ENCODE peak calls at places on chromosomes 5 and 9, in five cellular contexts. E is trophoblast cell, J is neuronal stem cell, X is IMR-90, D is H9. G is an unnamed sample.

GRCh38 chr5:84248013-84248412 is 136.7 kb downstream of the EDIL3 start:
- DNase-seq in E (no peak), J (no peak), X (no peak), D (no peak), G (peak)

GRCh38 chr9:123996731-123997421 is 14.7 kb upstream of the LHX2 start:
- DNase-seq in E (peak), J (peak), X (no peak), D (peak), G (peak)

GRCh38 chr5:55172937-55173695 is at the start of gene CDC20B:
- DNase-seq in E (peak), J (peak), X (peak), D (peak), G (peak)

GRCh38 chr9:113480612-113481011 is 17.1 kb downstream of the RGS3 start:
- DNase-seq in E (no peak), J (no peak), X (no peak), D (no peak), G (no peak)

GRCh38 chr5:99940540-99940939 is 594.6 kb upstream of the FAM174A start:
- DNase-seq in E (no peak), J (no peak), X (no peak), D (no peak), G (peak)

GRCh38 chr5:170070556-170071412 is 34.9 kb upstream of the FOXI1 start:
- DNase-seq in E (peak), J (peak), X (peak), D (peak), G (peak)

GRCh38 chr9:557601-558201 is 283.8 kb upstream of the DMRT1 start:
- DNase-seq in E (peak), J (peak), X (no peak), D (peak), G (peak)

GRCh38 chr5:82597437-82597836 is 319.3 kb upstream of the RPS23 start:
- DNase-seq in E (no peak), J (no peak), X (no peak), D (peak), G (peak)

GRCh38 chr5:30866142-30866541 is 327.3 kb upstream of the CDH6 start:
- DNase-seq in E (no peak), J (no peak), X (peak), D (no peak), G (no peak)

GRCh38 chr9:79357185-79357584 is 214.6 kb upstream of the TLE4 start:
- DNase-seq in E (no peak), J (no peak), X (no peak), D (no peak), G (no peak)

GRCh38 chr5:76942581-76942980 is 10.3 kb upstream of the CRHBP start:
- DNase-seq in E (no peak), J (no peak), X (peak), D (no peak), G (no peak)

GRCh38 chr9:36820392-36820861 is 213.6 kb downstream of the PAX5 start:
- DNase-seq in E (no peak), J (no peak), X (no peak), D (no peak), G (no peak)

DNA sequence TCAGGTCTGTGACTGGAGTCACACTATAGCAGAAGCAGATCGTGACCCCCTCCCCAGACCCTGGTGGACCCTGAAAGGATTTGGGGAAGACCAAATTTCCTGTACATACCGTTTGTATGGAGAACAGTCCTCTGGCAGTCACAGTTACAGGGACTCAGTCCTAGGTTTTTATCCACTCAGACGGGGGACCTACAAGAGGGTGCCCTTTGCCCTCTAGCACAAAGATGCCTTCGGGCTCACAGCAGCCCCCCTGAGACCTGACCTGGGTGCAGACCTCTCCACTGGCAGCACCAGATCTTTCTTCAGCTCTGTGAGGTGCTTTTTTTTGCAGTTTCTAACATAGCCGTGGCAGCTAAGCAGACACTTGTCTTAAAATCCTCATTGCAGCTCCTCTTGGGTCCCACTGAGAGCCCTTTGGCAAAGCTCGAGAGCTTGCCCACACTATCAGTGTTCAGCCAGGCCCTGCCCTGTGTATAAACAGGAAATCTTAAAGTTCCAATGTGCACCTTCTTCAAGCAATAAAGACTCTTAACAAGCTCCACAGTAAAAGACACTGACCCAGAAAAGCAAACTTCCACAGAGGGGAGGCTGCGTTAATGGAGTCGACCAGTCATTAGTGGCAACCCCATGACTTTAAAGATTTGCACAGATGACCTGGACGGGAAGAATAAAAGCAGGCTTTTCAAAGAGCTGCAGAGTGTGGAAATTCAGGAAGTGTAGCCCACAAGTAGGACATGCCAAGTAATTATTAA is 71.8 kb upstream of the LHFPL2 start:
- DNase-seq in E (no peak), J (peak), X (no peak), D (no peak), G (no peak)
- H3K4me2 ChIP-seq in E (no peak), J (no peak), X (no peak), D (no peak), G (no peak)

GRCh38 chr5:27590503-27590902 is 552.1 kb upstream of the CDH9 start:
- DNase-seq in E (no peak), J (no peak), X (no peak), D (no peak), G (no peak)
- H3K23ac ChIP-seq in E (no peak), J (no peak), X (no peak), D (no peak), G (peak)

DNA sequence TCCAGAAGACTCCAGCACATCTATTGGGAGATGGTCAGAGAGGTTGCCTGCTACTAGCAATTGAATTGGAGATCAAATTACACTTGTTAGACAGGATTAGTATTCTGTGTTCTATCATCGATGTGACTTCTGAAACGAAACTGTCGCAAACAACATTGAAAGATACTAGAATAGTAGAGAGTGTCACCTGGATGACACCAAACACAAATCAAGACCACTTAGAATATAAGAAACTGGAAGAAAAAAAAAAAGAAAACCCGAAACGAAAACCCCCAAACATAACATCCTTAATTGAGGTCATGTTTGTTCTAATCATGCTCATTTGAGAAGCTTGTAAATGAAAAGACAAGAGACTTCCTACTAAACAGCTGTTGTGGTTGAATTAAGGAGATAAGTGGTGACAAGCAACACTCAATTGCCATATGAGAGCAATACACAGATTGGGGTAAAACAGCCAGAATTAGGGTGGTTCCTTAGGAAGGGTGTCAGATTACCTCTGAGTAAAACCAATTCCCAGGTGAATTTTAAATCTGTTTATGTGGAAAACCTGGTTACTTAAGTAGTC is 97.6 kb downstream of the BASP1 start:
- DNase-seq in E (no peak), J (no peak), X (no peak), D (no peak), G (peak)
- H3K4me2 ChIP-seq in E (no peak), J (no peak), X (peak), D (no peak), G (no peak)

GRCh38 chr9:126070071-126070470 is 256.6 kb upstream of the MVB12B start:
- DNase-seq in E (no peak), J (no peak), X (no peak), D (no peak), G (no peak)
- H3K23ac ChIP-seq in E (no peak), J (no peak), X (no peak), D (no peak), G (no peak)

DNA sequence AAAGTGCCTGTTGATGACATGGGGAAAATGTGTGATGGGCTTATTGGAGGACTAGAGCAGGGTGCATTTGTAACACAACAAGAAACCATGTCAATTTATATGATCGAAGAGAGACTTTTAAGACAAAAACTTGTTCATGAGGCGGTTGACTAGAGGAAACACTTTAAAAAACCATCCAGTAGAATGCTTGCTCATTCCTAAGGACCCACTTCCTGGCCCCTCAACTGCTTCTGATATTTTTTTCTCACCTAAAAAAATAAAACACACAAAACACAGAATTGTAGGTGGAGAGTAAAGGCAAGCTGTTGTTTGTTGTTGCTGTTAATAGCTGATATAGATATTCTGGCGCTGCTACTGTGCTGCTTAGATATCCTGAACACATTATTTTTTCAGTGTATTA is 50.6 kb downstream of the SPIN1 start:
- DNase-seq in E (no peak), J (no peak), X (no peak), D (no peak), G (no peak)
- H3K4me2 ChIP-seq in E (no peak), J (no peak), X (no peak), D (no peak), G (no peak)

GRCh38 chr5:2594701-2595100 is 156.8 kb downstream of the IRX2 start:
- DNase-seq in E (no peak), J (no peak), X (no peak), D (no peak), G (no peak)
- H3K23ac ChIP-seq in E (no peak), J (no peak), X (no peak), D (no peak), G (no peak)

DNA sequence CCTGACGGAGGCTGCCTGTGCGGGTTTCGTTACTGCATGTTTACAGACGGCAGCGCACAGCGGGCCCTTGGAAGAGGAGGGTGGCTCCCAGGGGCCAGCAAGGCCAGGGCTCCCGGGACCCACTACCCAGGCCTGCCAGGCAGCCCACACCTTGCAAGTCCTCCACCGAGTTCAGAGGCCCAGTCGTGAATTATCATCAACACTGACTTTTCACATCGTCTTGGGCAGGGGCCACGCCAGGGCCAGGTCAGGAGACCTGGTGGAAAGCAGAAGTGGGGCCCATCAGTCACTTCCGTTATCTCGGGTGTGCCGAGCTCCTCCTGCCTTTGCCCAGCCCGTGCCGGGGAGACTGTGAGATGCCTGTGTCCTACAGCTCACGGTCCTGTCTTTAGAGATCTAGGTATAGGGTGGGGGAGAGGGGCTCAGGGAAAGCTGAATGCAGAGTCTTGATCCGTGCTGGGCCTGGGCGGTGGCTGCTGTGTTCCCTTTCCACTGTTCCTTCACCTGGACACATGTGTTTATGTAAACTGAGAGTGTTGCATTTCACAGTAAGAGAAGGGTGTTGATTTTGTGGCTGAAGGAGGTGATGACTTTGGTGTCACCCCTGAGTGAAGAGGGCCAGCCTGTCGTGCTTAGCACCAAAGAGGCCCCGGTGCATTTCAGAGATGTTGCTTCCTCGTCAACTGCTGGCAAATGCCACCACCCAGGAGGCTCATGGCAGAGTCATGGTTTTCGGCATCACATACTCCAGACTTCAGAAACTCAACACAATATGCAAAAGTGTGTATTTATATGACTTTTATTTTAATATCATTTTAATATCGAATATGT is 175.2 kb downstream of the GAPVD1 start:
- DNase-seq in E (no peak), J (no peak), X (no peak), D (peak), G (no peak)
- H3K4me2 ChIP-seq in E (no peak), J (no peak), X (no peak), D (no peak), G (no peak)

GRCh38 chr5:134526483-134527155 is 1.1 kb downstream of the JADE2 start:
- DNase-seq in E (peak), J (peak), X (no peak), D (peak), G (peak)
- H3K23ac ChIP-seq in E (no peak), J (peak), X (no peak), D (no peak), G (no peak)

G was measured in mesendoderm.